ENCODE peak calls at places on chromosome 22, in six cellular contexts. L is GM12891, W is HepG2, D is K562, J is H1, M is GM12878. T is an unnamed sample.

GRCh38 chr22:33726294-33726711 is 194.0 kb downstream of the LARGE1 start:
- DNase-seq in L (no peak), W (no peak), D (no peak), J (no peak), M (no peak), T (no peak)

GRCh38 chr22:29083576-29084566 is 11.0 kb downstream of the KREMEN1 start:
- DNase-seq in L (no peak), W (no peak), D (no peak), J (no peak), M (no peak), T (no peak)

GRCh38 chr22:29380856-29381255 is 7.5 kb downstream of the AP1B1 start:
- DNase-seq in L (no peak), W (no peak), D (peak), J (no peak), M (no peak), T (no peak)

GRCh38 chr22:39832627-39833074 is 60.9 kb downstream of the ENTHD1 start:
- DNase-seq in L (no peak), W (no peak), D (peak), J (no peak), M (no peak), T (no peak)

GRCh38 chr22:39098576-39098975 is 1.5 kb downstream of the APOBEC3H start:
- DNase-seq in L (no peak), W (no peak), D (no peak), J (no peak), M (no peak), T (no peak)

GRCh38 chr22:39283312-39284141 is 35.9 kb downstream of the RPL3 start:
- DNase-seq in L (no peak), W (peak), D (peak), J (no peak), M (no peak), T (no peak)

GRCh38 chr22:16695261-16695660 is 102.7 kb upstream of the CCT8L2 start:
- DNase-seq in L (no peak), W (no peak), D (no peak), J (no peak), M (no peak), T (no peak)

GRCh38 chr22:48632641-48633246 is 1194.9 kb downstream of the BRD1 start:
- DNase-seq in L (no peak), W (no peak), D (no peak), J (no peak), M (no peak), T (no peak)

GRCh38 chr22:20062766-20063083 is 17.3 kb upstream of the DGCR8 start:
- DNase-seq in L (no peak), W (no peak), D (no peak), J (no peak), M (no peak), T (no peak)

GRCh38 chr22:29040385-29041275 is 21.0 kb downstream of the C22orf31 start:
- DNase-seq in L (no peak), W (peak), D (peak), J (no peak), M (peak), T (no peak)

GRCh38 chr22:20015971-20016733 is 471 bp downstream of the ARVCF start:
- DNase-seq in L (no peak), W (peak), D (peak), J (peak), M (no peak), T (no peak)

GRCh38 chr22:24728790-24729637 is 45.5 kb downstream of the PIWIL3 start:
- DNase-seq in L (no peak), W (peak), D (peak), J (no peak), M (no peak), T (no peak)

GRCh38 chr22:47593911-47594311 is 831.5 kb downstream of the TBC1D22A start:
- DNase-seq in L (no peak), W (no peak), D (no peak), J (no peak), M (no peak), T (no peak)

GRCh38 chr22:40975346-40975745 is 24.2 kb downstream of the RBX1 start:
- DNase-seq in L (no peak), W (no peak), D (no peak), J (no peak), M (no peak), T (no peak)

GRCh38 chr22:19805821-19806212 is 45.2 kb downstream of the TBX1 start:
- DNase-seq in L (no peak), W (no peak), D (no peak), J (no peak), M (no peak), T (no peak)

GRCh38 chr22:29700949-29701927 is 18.6 kb upstream of the CABP7 start:
- DNase-seq in L (no peak), W (peak), D (peak), J (no peak), M (no peak), T (no peak)

GRCh38 chr22:47396515-47396914 is 634.1 kb downstream of the TBC1D22A start:
- DNase-seq in L (no peak), W (no peak), D (no peak), J (no peak), M (no peak), T (no peak)

GRCh38 chr22:26460202-26460601 is 23.4 kb downstream of the HPS4 start:
- DNase-seq in L (no peak), W (no peak), D (no peak), J (no peak), M (no peak), T (no peak)

GRCh38 chr22:25352294-25352680 is 132.8 kb downstream of the CRYBB2 start:
- DNase-seq in L (no peak), W (no peak), D (no peak), J (no peak), M (no peak), T (no peak)

GRCh38 chr22:24517446-24517845 is 22.3 kb downstream of the UPB1 start:
- DNase-seq in L (no peak), W (no peak), D (no peak), J (no peak), M (no peak), T (no peak)

GRCh38 chr22:17712441-17712840 is 61.8 kb downstream of the BID start:
- DNase-seq in L (no peak), W (no peak), D (peak), J (no peak), M (no peak), T (no peak)

GRCh38 chr22:35150163-35151107 is 84.5 kb downstream of the ISX start:
- DNase-seq in L (no peak), W (peak), D (peak), J (peak), M (no peak), T (no peak)

GRCh38 chr22:20979243-20979809 is 2.8 kb upstream of the LZTR1 start:
- DNase-seq in L (peak), W (no peak), D (peak), J (peak), M (no peak), T (no peak)

GRCh38 chr22:35620624-35621245 is 3.6 kb upstream of the MB start:
- DNase-seq in L (no peak), W (no peak), D (no peak), J (no peak), M (no peak), T (no peak)

GRCh38 chr22:25666308-25666707 is 75.7 kb upstream of the MYO18B start:
- DNase-seq in L (no peak), W (peak), D (no peak), J (no peak), M (no peak), T (no peak)

GRCh38 chr22:26610072-26610958 is 7.5 kb downstream of the CRYBB1 start:
- DNase-seq in L (peak), W (no peak), D (no peak), J (no peak), M (peak), T (peak)

GRCh38 chr22:31618471-31619176 is 43.4 kb downstream of the PISD start:
- DNase-seq in L (no peak), W (no peak), D (no peak), J (no peak), M (no peak), T (no peak)

GRCh38 chr22:17305076-17305475 is 64.2 kb upstream of the CECR2 start:
- DNase-seq in L (no peak), W (no peak), D (peak), J (no peak), M (no peak), T (no peak)

GRCh38 chr22:20174785-20175596 is 24.1 kb upstream of the CCDC188 start:
- DNase-seq in L (no peak), W (no peak), D (no peak), J (no peak), M (no peak), T (no peak)

GRCh38 chr22:44455151-44455962 is 42.7 kb downstream of the RTL6 start:
- DNase-seq in L (no peak), W (no peak), D (no peak), J (no peak), M (no peak), T (no peak)

GRCh38 chr22:26170112-26170492 is 840 bp downstream of the SEZ6L start:
- DNase-seq in L (no peak), W (no peak), D (no peak), J (peak), M (no peak), T (no peak)

GRCh38 chr22:28883917-28884753 is 763 bp downstream of the ZNRF3 start:
- DNase-seq in L (peak), W (no peak), D (peak), J (peak), M (no peak), T (no peak)

GRCh38 chr22:47433627-47434026 is 671.2 kb downstream of the TBC1D22A start:
- DNase-seq in L (no peak), W (no peak), D (no peak), J (no peak), M (no peak), T (no peak)

GRCh38 chr22:35066768-35067167 is 810 bp downstream of the ISX start:
- DNase-seq in L (no peak), W (no peak), D (no peak), J (no peak), M (no peak), T (no peak)

GRCh38 chr22:39117585-39118191 is 20.6 kb downstream of the APOBEC3H start:
- DNase-seq in L (no peak), W (peak), D (peak), J (no peak), M (peak), T (peak)

GRCh38 chr22:19876314-19876940 is 21.8 kb upstream of the GNB1L start:
- DNase-seq in L (no peak), W (no peak), D (no peak), J (peak), M (no peak), T (no peak)

DNA sequence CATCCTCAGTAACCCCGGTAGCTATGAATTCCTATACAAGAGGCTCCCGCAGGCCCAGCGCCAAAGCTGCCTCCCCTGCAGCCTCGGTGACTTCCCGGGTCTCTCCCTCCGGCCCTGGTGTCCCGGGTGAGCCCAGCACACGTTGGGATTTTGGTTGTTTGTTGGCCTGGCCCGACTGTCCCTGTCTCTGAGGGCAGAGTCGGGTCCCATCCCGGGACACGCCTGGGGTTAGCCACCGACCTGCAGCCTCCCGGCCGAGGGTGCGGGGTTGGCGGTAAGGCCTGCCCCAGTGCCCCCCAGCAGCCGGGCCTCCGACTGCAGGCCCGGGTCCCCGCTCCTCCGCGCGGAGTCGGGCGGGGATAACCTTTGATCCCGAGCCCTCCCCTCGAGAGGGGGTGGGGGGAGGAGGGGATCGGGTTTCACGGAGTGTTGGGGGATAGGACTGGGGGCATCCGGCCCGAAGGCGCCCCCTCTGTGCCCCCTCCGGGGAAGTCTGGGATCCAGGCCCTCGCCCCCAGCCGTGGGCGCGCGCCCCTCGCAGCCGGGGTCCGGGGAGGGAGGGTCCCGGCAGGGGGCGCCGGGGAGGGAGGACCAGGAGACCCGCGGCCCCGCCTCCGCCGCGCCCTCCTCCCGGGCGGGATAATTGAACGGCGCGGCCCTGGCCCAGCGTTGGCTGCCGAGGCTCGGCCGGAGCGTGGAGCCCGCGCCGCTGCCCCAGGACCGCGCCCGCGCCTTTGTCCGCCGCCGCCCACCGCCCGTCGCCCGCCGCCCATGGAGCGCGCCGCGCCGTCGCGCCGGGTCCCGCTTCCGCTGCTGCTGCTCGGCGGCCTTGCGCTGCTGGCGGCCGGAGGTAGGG is at the start of gene FBLN1:
- DNase-seq in L (no peak), W (peak), D (peak), J (peak), M (no peak), T (no peak)
- TF ChIP-seq POLR2A in L (no peak), W (peak), D (no peak), J (peak), M (no peak), T (no peak)

GRCh38 chr22:23227380-23227779 is 47.1 kb downstream of the BCR start:
- DNase-seq in L (no peak), W (no peak), D (peak), J (no peak), M (no peak), T (no peak)

GRCh38 chr22:23226497-23226850 is 46.2 kb downstream of the BCR start:
- DNase-seq in L (no peak), W (no peak), D (no peak), J (no peak), M (no peak), T (no peak)

GRCh38 chr22:23223566-23224317 is 43.4 kb downstream of the BCR start:
- DNase-seq in L (no peak), W (peak), D (no peak), J (no peak), M (no peak), T (no peak)

GRCh38 chr22:23225337-23225723 is 45.0 kb downstream of the BCR start:
- DNase-seq in L (no peak), W (no peak), D (peak), J (no peak), M (no peak), T (no peak)

GRCh38 chr22:23225724-23226496 is 45.6 kb downstream of the BCR start:
- DNase-seq in L (no peak), W (no peak), D (peak), J (no peak), M (no peak), T (no peak)
- TF ChIP-seq POLR2AphosphoS5 in L (no peak), W (no peak), D (no peak), J (no peak), M (no peak), T (no peak)

DNA sequence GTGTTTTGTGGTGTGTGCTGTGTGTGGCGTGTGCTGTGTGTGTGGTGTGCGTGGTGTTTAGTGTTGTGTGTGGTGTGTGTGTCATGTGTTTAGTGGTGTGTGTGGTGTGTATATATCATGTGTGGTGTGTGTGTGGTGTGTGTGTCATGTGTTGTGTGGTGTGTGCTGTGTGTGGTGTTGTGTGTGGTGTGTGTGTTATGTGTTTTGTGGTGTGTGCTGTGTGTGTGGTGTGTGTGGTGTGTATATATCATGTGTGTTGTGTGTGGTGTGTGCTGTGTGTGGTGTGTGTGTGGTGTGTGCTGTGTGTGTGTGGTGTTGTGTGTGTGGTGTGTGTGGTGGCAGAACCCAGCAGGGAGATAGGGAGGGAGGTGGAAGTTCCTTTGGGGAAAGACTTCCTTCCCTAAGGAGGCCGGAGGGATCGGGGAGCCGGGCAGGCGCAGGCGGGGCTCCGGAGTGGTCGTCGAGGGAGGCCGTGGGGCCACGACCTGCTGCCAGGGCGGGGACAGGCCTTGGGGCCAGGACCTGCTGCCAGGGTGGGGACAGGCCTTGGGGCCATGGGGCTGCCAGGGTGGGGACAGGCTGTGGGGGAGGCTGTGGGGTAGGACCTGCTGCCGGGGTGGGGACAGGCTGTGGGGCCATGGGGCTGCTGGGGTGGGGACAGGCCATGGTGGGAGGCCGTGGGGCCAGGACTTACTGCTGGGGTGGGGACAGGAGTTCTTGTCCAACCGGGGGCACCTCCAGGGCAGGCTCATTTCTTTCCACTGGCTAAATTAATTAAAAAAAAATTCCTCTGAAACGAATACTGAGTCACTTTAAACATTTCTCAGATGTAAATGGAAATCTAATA is 15.2 kb downstream of the PIM3 start:
- DNase-seq in L (no peak), W (no peak), D (peak), J (peak), M (no peak), T (peak)
- TF ChIP-seq TAF1 in L (no peak), W (no peak), D (no peak), J (no peak), M (no peak), T (no peak)

GRCh38 chr22:37658133-37659065 is at the start of gene PDXP:
- DNase-seq in L (peak), W (peak), D (peak), J (peak), M (peak), T (peak)
- TF ChIP-seq POLR2A in L (no peak), W (no peak), D (peak), J (peak), M (peak), T (peak)

GRCh38 chr22:36775966-36776669 is at the start of gene IFT27:
- DNase-seq in L (peak), W (peak), D (peak), J (peak), M (peak), T (peak)
- TF ChIP-seq POLR2AphosphoS5 in L (peak), W (no peak), D (no peak), J (no peak), M (peak), T (peak)

DNA sequence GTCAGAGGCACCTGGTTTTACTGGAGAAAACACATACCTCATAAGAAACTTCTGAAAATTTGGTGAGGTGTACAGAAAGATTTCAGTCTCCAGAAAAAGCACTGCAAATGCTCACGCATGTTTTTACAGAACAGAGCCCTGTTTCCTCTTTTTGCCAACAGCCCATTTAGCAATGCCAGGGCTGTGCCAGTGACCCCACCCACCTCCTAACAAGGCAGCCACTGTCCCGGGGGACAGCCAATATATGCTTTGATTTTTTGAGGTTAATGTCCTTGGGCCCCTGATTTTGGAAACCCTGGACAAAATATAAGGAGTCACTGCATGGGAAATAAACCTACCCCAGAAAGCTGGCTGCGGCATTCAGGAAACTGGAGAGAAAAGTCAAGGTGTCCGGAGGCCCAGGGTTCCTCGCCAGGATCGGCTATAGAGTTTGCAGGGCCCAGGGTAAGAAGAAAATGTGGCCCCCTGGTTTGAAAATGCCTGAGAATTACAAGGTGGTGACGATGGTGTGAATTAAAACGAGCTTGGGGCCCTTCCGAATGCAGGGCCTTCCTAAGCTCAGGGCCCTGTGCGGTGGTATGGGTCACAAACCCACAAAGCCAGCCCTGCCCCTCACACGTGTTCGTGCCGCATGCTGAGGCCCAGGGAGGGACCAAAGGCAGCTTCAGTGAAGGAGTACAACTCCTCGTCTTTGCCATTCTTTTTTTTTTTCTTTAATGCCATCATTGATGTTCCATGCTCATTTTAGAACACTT is 71.1 kb upstream of the WNT7B start:
- DNase-seq in L (no peak), W (no peak), D (no peak), J (no peak), M (no peak), T (no peak)
- TF ChIP-seq TAF1 in L (no peak), W (no peak), D (no peak), J (no peak), M (no peak), T (no peak)

GRCh38 chr22:42648368-42649260 is 578 bp downstream of the CYB5R3 start:
- DNase-seq in L (no peak), W (peak), D (peak), J (no peak), M (no peak), T (no peak)
- TF ChIP-seq POLR2A in L (peak), W (peak), D (peak), J (peak), M (peak), T (no peak)

T was measured in GM12892.